ENCODE peak calls at places on chromosome 20, in four cellular contexts. Q, E, Y and L are unnamed samples. For H3K4me1, the result is how much of the 10 kb centered on the place peaks cover.

GRCh38 chr20:13839421-13840092 is 54.7 kb downstream of the NDUFAF5 start:
- DNase-seq in Q (no peak), E (no peak), Y (no peak), L (no peak)

GRCh38 chr20:61762886-61763739 is 302.6 kb downstream of the TAF4 start:
- DNase-seq in Y (no peak), Q (no peak), E (no peak), L (no peak)

GRCh38 chr20:47574616-47575401 is 73.1 kb downstream of the NCOA3 start:
- DNase-seq in Q (no peak), E (peak), Y (no peak), L (no peak)

GRCh38 chr20:62227977-62228958 is 8.2 kb upstream of the HRH3 start:
- DNase-seq in E (no peak), Q (no peak), Y (peak), L (no peak)

GRCh38 chr20:63009988-63010769 is 3.4 kb upstream of the BHLHE23 start:
- DNase-seq in E (no peak), Q (no peak), Y (peak), L (no peak)

GRCh38 chr20:49757597-49757996 is 43.9 kb upstream of the B4GALT5 start:
- DNase-seq in Y (no peak), E (no peak), Q (no peak), L (no peak)

GRCh38 chr20:58583586-58583985 is 67.5 kb upstream of the STX16 start:
- DNase-seq in E (no peak), Q (no peak), Y (no peak), L (no peak)

GRCh38 chr20:48776306-48776705 is 51.5 kb downstream of the PREX1 start:
- DNase-seq in Y (no peak), E (no peak), Q (no peak), L (no peak)

GRCh38 chr20:46898433-46898832 is 3.8 kb downstream of the EYA2 start:
- DNase-seq in Y (no peak), Q (no peak), E (no peak), L (no peak)

GRCh38 chr20:63290677-63291472 is 2.1 kb upstream of the COL20A1 start:
- DNase-seq in E (peak), Q (peak), Y (peak), L (no peak)

GRCh38 chr20:2761885-2762284 is 38.5 kb downstream of the CPXM1 start:
- DNase-seq in Y (no peak), E (no peak), Q (no peak), L (no peak)

GRCh38 chr20:15708984-15709598 is 864.2 kb downstream of the KIF16B start:
- DNase-seq in E (peak), Y (peak), Q (peak), L (peak)

GRCh38 chr20:61904456-61904855 is 161.2 kb downstream of the TAF4 start:
- DNase-seq in Q (no peak), Y (no peak), E (no peak), L (no peak)

GRCh38 chr20:38001173-38001875 is 31.9 kb downstream of the TTI1 start:
- DNase-seq in E (no peak), Y (no peak), Q (no peak), L (no peak)

GRCh38 chr20:59988141-59988540 is 29.9 kb downstream of the CDH26 start:
- DNase-seq in Q (peak), Y (no peak), E (peak), L (no peak)

GRCh38 chr20:52754366-52754765 is 217.8 kb upstream of the TSHZ2 start:
- DNase-seq in Y (no peak), E (no peak), Q (no peak), L (no peak)

GRCh38 chr20:7240490-7240889 is 473.0 kb downstream of the BMP2 start:
- DNase-seq in Y (no peak), E (no peak), Q (no peak), L (no peak)

GRCh38 chr20:20695250-20695816 is 17.1 kb downstream of the RALGAPA2 start:
- DNase-seq in Q (no peak), E (no peak), Y (no peak), L (no peak)

DNA sequence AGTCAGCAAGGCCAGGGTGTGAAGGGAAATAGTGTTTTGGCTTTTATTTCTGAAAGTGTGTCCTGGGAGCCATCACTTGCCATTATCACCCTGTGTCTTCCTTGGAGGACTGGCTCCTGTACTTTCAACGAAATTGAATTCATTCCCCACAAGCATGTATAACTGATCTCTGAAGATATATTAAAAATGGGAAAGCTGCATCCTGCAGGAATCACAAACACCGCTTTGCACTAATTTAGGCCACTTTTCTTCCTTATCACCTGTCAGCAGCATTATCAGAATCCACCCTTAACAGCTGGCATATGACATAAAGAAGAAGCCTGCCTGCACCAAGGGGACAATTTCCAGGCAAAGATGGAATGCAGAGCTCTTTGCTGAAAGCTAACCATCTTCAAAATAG is 56.2 kb downstream of the LAMP5 start:
- DNase-seq in Y (no peak), E (no peak), Q (no peak), L (no peak)
- H3K4me1 ChIP-seq in Y (under half), E (under half), Q (under half), L (under half)

DNA sequence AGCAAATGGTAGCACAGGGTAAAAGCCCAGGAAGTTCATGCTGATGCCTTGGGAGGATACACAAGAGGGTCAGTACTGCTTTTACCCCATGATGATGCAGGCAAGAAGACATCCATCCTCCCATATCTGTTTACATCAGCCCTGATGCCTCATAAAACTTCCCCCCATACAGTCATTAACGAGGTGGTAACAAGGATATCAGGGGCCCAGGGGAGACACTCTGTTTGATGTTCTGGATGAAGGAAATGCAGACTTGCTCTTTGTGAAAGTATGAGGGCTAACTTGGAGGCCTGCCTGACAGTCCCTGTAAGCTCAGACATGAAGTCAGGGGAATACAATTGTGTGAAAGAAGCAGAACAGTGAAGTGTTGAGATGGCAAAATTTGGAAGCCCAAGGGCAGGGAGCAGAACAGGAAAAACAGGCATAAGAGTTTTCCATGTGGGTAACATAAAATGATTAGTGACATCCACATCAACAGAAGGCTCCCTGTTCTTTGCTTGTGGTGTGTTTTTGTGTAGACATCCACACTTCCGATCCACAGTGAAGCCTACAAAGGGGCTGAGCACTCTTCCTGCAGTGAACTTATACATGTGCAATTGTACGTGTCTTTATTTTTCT is 813.4 kb downstream of the MAFB start:
- DNase-seq in E (no peak), Y (no peak), Q (no peak), L (no peak)
- TF ChIP-seq POLR2A in E (no peak), Y (no peak), Q (no peak), L (no peak)

GRCh38 chr20:3901028-3901746 is 12.0 kb downstream of the PANK2 start:
- DNase-seq in Y (no peak), Q (no peak), E (no peak), L (no peak)
- H3K4me3 ChIP-seq in Y (no peak), Q (no peak), E (no peak), L (no peak)

DNA sequence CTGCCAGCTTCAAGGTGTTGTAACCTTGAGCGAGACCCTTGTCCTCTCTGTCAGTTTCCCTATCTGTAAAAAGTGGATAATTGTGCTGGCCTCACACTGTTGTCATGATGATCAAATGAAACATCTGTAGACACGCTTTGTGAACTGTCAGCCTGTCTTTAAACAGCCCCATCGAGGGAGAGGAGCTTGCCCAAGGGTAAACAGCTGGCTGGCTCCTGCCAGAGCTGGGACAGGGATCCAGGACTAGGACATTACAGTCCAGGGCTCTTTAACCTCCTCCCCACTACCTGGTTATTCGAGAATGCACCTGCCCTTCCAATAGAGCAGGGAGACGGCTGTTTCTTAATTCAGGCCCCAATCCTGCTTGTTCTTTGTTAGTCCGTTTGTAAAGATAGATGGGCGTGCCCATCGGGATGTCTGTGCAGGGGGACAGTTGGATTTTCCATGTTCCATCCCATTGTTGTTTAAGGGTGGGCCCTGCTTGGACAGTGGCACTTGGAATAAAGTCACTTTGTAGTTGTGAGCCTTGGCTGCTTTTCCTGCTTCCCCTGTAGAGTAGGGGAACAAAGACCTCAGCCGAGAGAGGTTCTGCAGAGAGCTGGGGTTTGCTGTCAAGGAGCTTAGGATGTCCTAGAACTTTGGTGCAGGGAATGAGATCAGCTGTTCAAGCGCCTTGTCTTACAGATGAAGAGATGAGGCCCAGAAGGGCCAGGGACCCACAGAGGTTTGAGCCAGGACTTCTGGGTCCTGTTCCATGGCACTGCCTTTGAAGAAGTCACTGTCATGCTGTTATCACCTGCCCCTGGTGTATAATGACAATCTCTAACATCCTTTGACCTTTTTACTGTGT is 77.9 kb upstream of the MYL9 start:
- DNase-seq in Y (no peak), Q (no peak), E (no peak), L (no peak)
- H3K4me1 ChIP-seq in Y (half or more), Q (half or more), E (half or more), L (half or more)

DNA sequence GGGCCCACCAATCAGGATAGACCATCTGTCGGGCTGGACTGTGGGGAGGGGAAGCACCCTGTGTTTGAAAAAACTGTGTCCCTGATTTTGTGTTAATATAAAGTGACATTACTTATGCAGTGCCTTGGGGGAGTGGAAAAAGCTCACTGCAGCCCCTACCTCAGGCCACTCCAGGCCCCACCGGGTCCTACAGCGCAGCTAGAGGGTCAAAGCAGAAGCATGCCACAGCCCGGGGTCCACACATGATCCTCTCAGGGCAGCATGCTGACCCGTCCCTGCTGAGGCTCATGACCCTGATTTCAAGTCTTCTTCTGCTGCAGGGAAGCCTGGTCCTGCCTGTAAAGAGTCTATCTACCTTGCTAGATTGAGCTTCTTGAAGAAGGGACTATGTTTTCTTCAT is 133.0 kb upstream of the PLCB4 start:
- DNase-seq in E (no peak), Q (no peak), Y (no peak), L (no peak)
- TF ChIP-seq POLR2A in E (no peak), Q (no peak), Y (no peak), L (no peak)

GRCh38 chr20:23510000-23510590 is 19.2 kb downstream of the CST8 start:
- DNase-seq in E (no peak), Y (no peak), Q (no peak), L (peak)
- H3K4me3 ChIP-seq in E (no peak), Y (no peak), Q (no peak), L (no peak)

DNA sequence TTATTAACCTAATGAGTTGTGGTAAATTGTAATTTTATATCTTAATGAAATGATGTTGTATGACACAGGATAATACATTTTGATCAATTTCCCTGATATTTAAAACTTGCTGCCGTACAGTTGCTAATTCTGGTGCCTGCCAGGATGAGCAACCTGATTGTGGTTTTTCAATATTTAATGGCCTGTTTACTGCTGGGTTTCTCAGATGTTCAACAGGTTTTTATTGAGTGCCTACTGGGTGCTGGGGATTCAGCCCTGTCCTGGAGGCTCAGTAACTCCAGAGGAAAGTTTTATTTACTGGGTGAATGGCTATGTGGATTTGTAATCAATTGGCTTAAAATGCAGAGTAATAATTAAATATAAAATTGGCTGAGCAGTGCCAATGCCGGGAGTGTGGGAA is 8.0 kb downstream of the TOX2 start:
- DNase-seq in Y (no peak), Q (no peak), E (no peak), L (no peak)
- H3K4me1 ChIP-seq in Y (under half), Q (under half), E (under half), L (under half)